ENCODE peak calls at places on chromosome 6, in ten cellular contexts. O is brain microvascular endothelial cell, C is pancreas, V is fibroblast of lung, F is endothelial cell of umbilical vein, N is uterus, T is OCI-LY7, P is right cardiac atrium, W is RWPE1, Y is lung. D is an unnamed sample.

GRCh38 chr6:53059648-53060589 is 5.3 kb upstream of the FBXO9 start:
- DNase-seq in P (no peak), W (no peak), N (no peak), V (no peak), F (peak; percentile 9), C (no peak), Y (no peak), T (peak; percentile 7), O (no peak), D (no peak)

GRCh38 chr6:104625536-104625935 is 234.2 kb downstream of the HACE1 start:
- DNase-seq in O (peak; percentile 91), Y (no peak), W (peak; percentile 87), P (no peak), T (no peak), N (no peak), F (no peak), C (no peak), V (peak; percentile 67), D (peak; percentile 79)

GRCh38 chr6:150874184-150874583 is 8.7 kb downstream of the MTHFD1L start:
- DNase-seq in Y (no peak), O (no peak), V (no peak), C (no peak), N (no peak), W (no peak), P (no peak), T (no peak), F (no peak), D (no peak)

GRCh38 chr6:156427345-156427744 is 349.8 kb upstream of the ARID1B start:
- DNase-seq in Y (peak; percentile 37), C (no peak), P (peak; percentile 57), N (no peak), T (no peak), O (peak; percentile 99), V (peak; percentile 95), W (peak; percentile 61), F (peak; percentile 80), D (peak; percentile 66)

GRCh38 chr6:22737331-22737730 is 168.0 kb downstream of the HDGFL1 start:
- DNase-seq in C (no peak), P (peak; percentile 52), O (peak; percentile 51), W (no peak), Y (no peak), V (peak; percentile 51), N (peak; percentile 70), F (peak; percentile 52), T (no peak), D (no peak)

GRCh38 chr6:109440325-109441068 is at the start of the genes PPIL6 and SMPD2:
- DNase-seq in O (peak; percentile 81), F (peak; percentile 86), P (peak; percentile 97), Y (peak; percentile 87), C (peak; percentile 93), V (peak; percentile 86), W (peak; percentile 81), N (peak; percentile 94), T (peak; percentile 89), D (peak; percentile 88)

GRCh38 chr6:106642476-106642875 is 13.1 kb downstream of the QRSL1 start:
- DNase-seq in V (no peak), N (no peak), F (no peak), Y (no peak), P (no peak), O (no peak), T (no peak), C (no peak), W (no peak), D (no peak)

GRCh38 chr6:152150196-152150595 is 342.7 kb downstream of the ESR1 start:
- DNase-seq in P (no peak), C (no peak), F (no peak), T (no peak), V (no peak), Y (no peak), N (no peak), W (no peak), O (no peak), D (no peak)

GRCh38 chr6:14711056-14711703 is 534.7 kb upstream of the JARID2 start:
- DNase-seq in W (peak; percentile 41), P (no peak), V (peak; percentile 88), T (peak; percentile 79), F (no peak), O (peak; percentile 97), N (no peak), C (no peak), Y (no peak), D (peak; percentile 51)

GRCh38 chr6:14710421-14710820 is 535.4 kb upstream of the JARID2 start:
- DNase-seq in O (no peak), W (no peak), N (no peak), Y (no peak), V (no peak), C (no peak), P (no peak), T (no peak), F (no peak), D (no peak)

GRCh38 chr6:14713561-14713960 is 532.3 kb upstream of the JARID2 start:
- DNase-seq in V (no peak), N (no peak), Y (no peak), O (no peak), W (no peak), P (no peak), T (no peak), F (no peak), C (no peak), D (no peak)

GRCh38 chr6:14713008-14713452 is 532.8 kb upstream of the JARID2 start:
- DNase-seq in N (peak; percentile 56), O (peak; percentile 87), W (peak; percentile 55), Y (no peak), V (peak; percentile 81), P (peak; percentile 57), C (no peak), T (no peak), F (no peak), D (peak; percentile 58)

GRCh38 chr6:14711704-14712397 is 534.0 kb upstream of the JARID2 start:
- DNase-seq in O (no peak), W (no peak), V (no peak), P (no peak), Y (no peak), F (no peak), T (no peak), C (no peak), N (no peak), D (no peak)
- H3K27ac ChIP-seq in O (peak overlapping the region; percentile 88), W (peak overlapping the region; percentile 53), V (peak overlapping the region; percentile 86), P (no peak overlapping the region), Y (peak overlapping the region; percentile 35), F (no peak overlapping the region), T (no peak overlapping the region), C (no peak overlapping the region), N (no peak overlapping the region), D (no peak overlapping the region)

DNA sequence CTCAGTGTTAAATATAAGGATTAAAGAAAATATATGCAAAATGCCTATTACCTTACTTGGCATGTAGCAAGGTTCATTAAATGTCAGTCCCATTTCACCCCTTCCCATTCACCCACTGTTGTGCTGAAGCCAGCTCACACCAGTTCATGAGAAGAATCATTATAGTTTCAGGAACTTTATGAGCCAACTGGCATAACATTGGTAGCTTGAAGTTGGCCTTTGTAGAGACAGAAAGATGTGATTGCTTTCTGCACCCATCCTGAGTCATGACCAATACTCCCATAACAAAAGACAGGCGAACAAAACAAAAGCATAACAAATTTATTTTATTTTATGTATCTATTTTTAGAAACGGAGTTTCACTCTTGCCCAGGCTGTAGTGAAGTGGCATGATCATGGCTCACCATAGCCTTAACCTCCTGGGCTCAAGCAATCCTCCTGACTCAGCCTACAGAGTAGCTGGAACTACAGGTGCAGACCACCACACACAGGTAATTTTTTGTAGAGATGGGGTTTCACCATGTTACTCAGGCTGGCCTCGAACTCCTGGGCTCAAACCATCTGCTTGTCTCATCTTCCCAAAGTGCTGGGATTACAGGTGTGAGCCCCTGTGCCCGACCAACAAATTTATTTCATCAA is 17.6 kb upstream of the IER3 start:
- DNase-seq in F (no peak), C (no peak), V (no peak), T (no peak), O (no peak), W (no peak), Y (no peak), P (no peak), N (no peak), D (no peak)
- H3K27ac ChIP-seq in F (no peak overlapping the region), C (no peak overlapping the region), V (no peak overlapping the region), T (no peak overlapping the region), O (no peak overlapping the region), W (peak overlapping the region; percentile 17), Y (no peak overlapping the region), P (no peak overlapping the region), N (no peak overlapping the region), D (peak overlapping the region; percentile 14)

GRCh38 chr6:34718867-34719441 is 22.4 kb upstream of the ILRUN start:
- DNase-seq in P (no peak), W (no peak), O (no peak), C (no peak), F (no peak), T (no peak), N (no peak), V (peak; percentile 8), Y (no peak), D (no peak)
- H3K27ac ChIP-seq in P (no peak overlapping the region), W (no peak overlapping the region), O (no peak overlapping the region), C (no peak overlapping the region), F (no peak overlapping the region), T (no peak overlapping the region), N (no peak overlapping the region), V (no peak overlapping the region), Y (peak overlapping the region; percentile 67), D (no peak overlapping the region)

DNA sequence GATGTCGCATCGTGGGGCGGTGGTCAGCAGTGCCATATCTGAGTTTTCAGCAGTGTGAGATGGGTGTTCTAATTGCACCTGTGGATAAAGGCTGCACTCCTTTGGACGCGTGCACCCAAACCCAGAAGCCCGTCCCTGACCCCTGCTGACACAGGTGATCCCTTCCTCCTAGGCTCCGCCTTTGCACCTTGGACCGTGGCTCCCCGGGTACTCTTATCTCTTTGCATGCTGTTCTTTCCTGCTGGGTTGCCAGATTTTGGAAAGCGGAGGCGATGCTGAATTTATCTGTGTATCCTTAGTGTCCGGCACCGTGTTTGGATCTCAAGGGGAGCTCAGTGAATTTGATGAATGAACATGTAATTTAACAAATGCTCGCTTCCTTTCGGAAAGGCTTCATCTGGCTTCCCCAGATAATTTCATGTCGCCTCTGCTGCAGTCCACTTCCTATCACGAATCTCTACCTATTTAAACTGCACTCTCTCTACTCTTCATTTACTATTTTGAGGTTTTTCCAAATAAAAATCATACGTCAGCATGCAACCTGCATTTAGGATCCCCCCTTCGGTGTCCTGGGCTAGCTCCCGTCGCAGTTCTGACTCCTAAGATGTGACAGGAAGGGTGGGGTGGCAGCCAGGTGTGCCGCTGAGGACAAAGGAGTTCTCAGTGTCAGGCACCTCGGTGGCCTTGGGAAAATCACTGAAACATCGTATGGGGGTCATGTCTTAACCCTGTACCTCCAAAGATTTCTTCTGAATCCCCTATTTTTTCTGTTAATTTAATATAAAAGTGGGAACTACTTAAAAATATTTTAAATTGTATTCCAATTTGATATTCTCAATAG is 753 bp upstream of the PERP start:
- DNase-seq in W (peak; percentile 53), Y (no peak), V (no peak), P (no peak), F (no peak), N (no peak), O (no peak), T (no peak), C (peak; percentile 68), D (no peak)
- H3K27ac ChIP-seq in W (peak overlapping the region; percentile 93), Y (peak overlapping the region; percentile 90), V (no peak overlapping the region), P (peak overlapping the region; percentile 9), F (no peak overlapping the region), N (peak overlapping the region; percentile 72), O (no peak overlapping the region), T (no peak overlapping the region), C (peak overlapping the region; percentile 91), D (no peak overlapping the region)

GRCh38 chr6:45988635-45989034 is 27.0 kb downstream of the CLIC5 start:
- DNase-seq in O (no peak), F (no peak), P (peak; percentile 65), W (no peak), N (no peak), Y (no peak), C (no peak), V (no peak), T (no peak), D (no peak)
- H3K27ac ChIP-seq in O (no peak overlapping the region), F (no peak overlapping the region), P (peak overlapping the region; percentile 71), W (no peak overlapping the region), N (no peak overlapping the region), Y (no peak overlapping the region), C (no peak overlapping the region), V (no peak overlapping the region), T (no peak overlapping the region), D (no peak overlapping the region)